ENCODE peak calls at places on chromosomes 7 and 10, in seven cellular contexts. One of them, this sample, is unnamed.

GRCh38 chr10:128095753-128096469 is 30.3 kb downstream of the MKI67 start:
- DNase-seq in left ventricle myocardium inferior: no peak
- DNase-seq in heart right ventricle: no peak
- DNase-seq in GM23338: no peak
- DNase-seq in IMR-90: no peak
- DNase-seq in CD8-positive, alpha-beta T cell: no peak
- DNase-seq in neural progenitor cell: no peak
- DNase-seq in this sample: no peak

GRCh38 chr7:80552304-80552703 is 40.4 kb upstream of the GNAT3 start:
- DNase-seq in IMR-90: peak
- DNase-seq in left ventricle myocardium inferior: no peak
- DNase-seq in GM23338: no peak
- DNase-seq in CD8-positive, alpha-beta T cell: no peak
- DNase-seq in neural progenitor cell: no peak
- DNase-seq in heart right ventricle: no peak
- DNase-seq in this sample: no peak

GRCh38 chr10:30581779-30582380 is 47.7 kb downstream of the LYZL2 start:
- DNase-seq in CD8-positive, alpha-beta T cell: no peak
- DNase-seq in GM23338: peak
- DNase-seq in left ventricle myocardium inferior: no peak
- DNase-seq in neural progenitor cell: peak
- DNase-seq in IMR-90: peak
- DNase-seq in heart right ventricle: no peak
- DNase-seq in this sample: no peak

GRCh38 chr10:95628786-95629185 is 27.7 kb downstream of the ALDH18A1 start:
- DNase-seq in IMR-90: no peak
- DNase-seq in neural progenitor cell: no peak
- DNase-seq in CD8-positive, alpha-beta T cell: no peak
- DNase-seq in GM23338: no peak
- DNase-seq in heart right ventricle: no peak
- DNase-seq in left ventricle myocardium inferior: no peak
- DNase-seq in this sample: no peak

GRCh38 chr7:42854521-42855118 is 57.2 kb downstream of the C7orf25 start:
- DNase-seq in neural progenitor cell: no peak
- DNase-seq in CD8-positive, alpha-beta T cell: no peak
- DNase-seq in heart right ventricle: no peak
- DNase-seq in GM23338: no peak
- DNase-seq in IMR-90: no peak
- DNase-seq in left ventricle myocardium inferior: no peak
- DNase-seq in this sample: no peak

GRCh38 chr10:121195524-121195910 is 344.4 kb downstream of the WDR11 start:
- DNase-seq in left ventricle myocardium inferior: no peak
- DNase-seq in neural progenitor cell: no peak
- DNase-seq in heart right ventricle: no peak
- DNase-seq in IMR-90: no peak
- DNase-seq in CD8-positive, alpha-beta T cell: no peak
- DNase-seq in GM23338: no peak
- DNase-seq in this sample: no peak

GRCh38 chr10:76175533-76176165 is 744.2 kb downstream of the LRMDA start:
- DNase-seq in GM23338: no peak
- DNase-seq in CD8-positive, alpha-beta T cell: no peak
- DNase-seq in IMR-90: no peak
- DNase-seq in neural progenitor cell: no peak
- DNase-seq in left ventricle myocardium inferior: no peak
- DNase-seq in heart right ventricle: no peak
- DNase-seq in this sample: no peak

GRCh38 chr7:129266181-129266580 is 41.4 kb downstream of the AHCYL2 start:
- DNase-seq in left ventricle myocardium inferior: no peak
- DNase-seq in GM23338: no peak
- DNase-seq in heart right ventricle: no peak
- DNase-seq in CD8-positive, alpha-beta T cell: no peak
- DNase-seq in neural progenitor cell: no peak
- DNase-seq in IMR-90: no peak
- DNase-seq in this sample: no peak

GRCh38 chr7:105205592-105206211 is 183.0 kb downstream of the SRPK2 start:
- DNase-seq in neural progenitor cell: no peak
- DNase-seq in left ventricle myocardium inferior: no peak
- DNase-seq in CD8-positive, alpha-beta T cell: no peak
- DNase-seq in heart right ventricle: no peak
- DNase-seq in GM23338: no peak
- DNase-seq in IMR-90: no peak
- DNase-seq in this sample: no peak

DNA sequence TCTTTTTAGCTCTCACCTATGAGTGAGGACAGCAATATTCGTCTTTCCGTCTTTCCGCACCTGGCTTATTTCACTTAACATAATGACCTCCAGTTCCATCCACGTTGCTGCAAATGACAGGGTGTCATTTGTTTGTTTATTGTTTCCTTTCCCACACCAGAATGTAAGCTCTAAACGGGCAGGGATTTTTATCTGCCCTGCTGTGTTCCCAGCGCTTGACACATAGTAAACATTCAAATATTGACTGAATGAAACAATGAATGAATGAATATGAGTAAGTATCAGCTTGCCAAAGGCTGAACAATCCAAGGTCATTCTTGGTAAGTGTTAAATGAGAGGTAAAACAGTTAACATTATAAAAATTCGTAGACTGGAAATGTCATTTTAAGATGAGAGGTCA is 12.8 kb downstream of the SH3PXD2A start:
- DNase-seq in neural progenitor cell: no peak
- DNase-seq in left ventricle myocardium inferior: no peak
- DNase-seq in CD8-positive, alpha-beta T cell: no peak
- DNase-seq in GM23338: no peak
- DNase-seq in heart right ventricle: no peak
- DNase-seq in IMR-90: no peak
- DNase-seq in this sample: no peak
- H3K27ac ChIP-seq in neural progenitor cell: no peak
- H3K27ac ChIP-seq in left ventricle myocardium inferior: peak
- H3K27ac ChIP-seq in CD8-positive, alpha-beta T cell: no peak
- H3K27ac ChIP-seq in GM23338: no peak
- H3K27ac ChIP-seq in heart right ventricle: peak
- H3K27ac ChIP-seq in IMR-90: no peak
- H3K27ac ChIP-seq in this sample: no peak

GRCh38 chr10:17425584-17426262 is 28.7 kb downstream of the ST8SIA6 start:
- DNase-seq in neural progenitor cell: no peak
- DNase-seq in CD8-positive, alpha-beta T cell: peak
- DNase-seq in GM23338: no peak
- DNase-seq in IMR-90: no peak
- DNase-seq in heart right ventricle: no peak
- DNase-seq in left ventricle myocardium inferior: no peak
- DNase-seq in this sample: no peak
- H3K27ac ChIP-seq in neural progenitor cell: no peak
- H3K27ac ChIP-seq in CD8-positive, alpha-beta T cell: peak
- H3K27ac ChIP-seq in GM23338: no peak
- H3K27ac ChIP-seq in IMR-90: no peak
- H3K27ac ChIP-seq in heart right ventricle: no peak
- H3K27ac ChIP-seq in left ventricle myocardium inferior: peak
- H3K27ac ChIP-seq in this sample: no peak

GRCh38 chr7:92802398-92802797 is 34.0 kb downstream of the CDK6 start:
- DNase-seq in IMR-90: no peak
- DNase-seq in neural progenitor cell: no peak
- DNase-seq in left ventricle myocardium inferior: no peak
- DNase-seq in heart right ventricle: no peak
- DNase-seq in CD8-positive, alpha-beta T cell: no peak
- DNase-seq in GM23338: no peak
- DNase-seq in this sample: no peak
- H3K27ac ChIP-seq in IMR-90: no peak
- H3K27ac ChIP-seq in neural progenitor cell: no peak
- H3K27ac ChIP-seq in left ventricle myocardium inferior: no peak
- H3K27ac ChIP-seq in heart right ventricle: no peak
- H3K27ac ChIP-seq in CD8-positive, alpha-beta T cell: no peak
- H3K27ac ChIP-seq in GM23338: no peak
- H3K27ac ChIP-seq in this sample: no peak

GRCh38 chr10:48331436-48331835 is 25.0 kb downstream of the MAPK8 start:
- DNase-seq in left ventricle myocardium inferior: no peak
- DNase-seq in CD8-positive, alpha-beta T cell: no peak
- DNase-seq in neural progenitor cell: no peak
- DNase-seq in GM23338: no peak
- DNase-seq in IMR-90: no peak
- DNase-seq in heart right ventricle: no peak
- DNase-seq in this sample: no peak
- H3K27ac ChIP-seq in left ventricle myocardium inferior: no peak
- H3K27ac ChIP-seq in CD8-positive, alpha-beta T cell: no peak
- H3K27ac ChIP-seq in neural progenitor cell: no peak
- H3K27ac ChIP-seq in GM23338: no peak
- H3K27ac ChIP-seq in IMR-90: no peak
- H3K27ac ChIP-seq in heart right ventricle: no peak
- H3K27ac ChIP-seq in this sample: no peak

DNA sequence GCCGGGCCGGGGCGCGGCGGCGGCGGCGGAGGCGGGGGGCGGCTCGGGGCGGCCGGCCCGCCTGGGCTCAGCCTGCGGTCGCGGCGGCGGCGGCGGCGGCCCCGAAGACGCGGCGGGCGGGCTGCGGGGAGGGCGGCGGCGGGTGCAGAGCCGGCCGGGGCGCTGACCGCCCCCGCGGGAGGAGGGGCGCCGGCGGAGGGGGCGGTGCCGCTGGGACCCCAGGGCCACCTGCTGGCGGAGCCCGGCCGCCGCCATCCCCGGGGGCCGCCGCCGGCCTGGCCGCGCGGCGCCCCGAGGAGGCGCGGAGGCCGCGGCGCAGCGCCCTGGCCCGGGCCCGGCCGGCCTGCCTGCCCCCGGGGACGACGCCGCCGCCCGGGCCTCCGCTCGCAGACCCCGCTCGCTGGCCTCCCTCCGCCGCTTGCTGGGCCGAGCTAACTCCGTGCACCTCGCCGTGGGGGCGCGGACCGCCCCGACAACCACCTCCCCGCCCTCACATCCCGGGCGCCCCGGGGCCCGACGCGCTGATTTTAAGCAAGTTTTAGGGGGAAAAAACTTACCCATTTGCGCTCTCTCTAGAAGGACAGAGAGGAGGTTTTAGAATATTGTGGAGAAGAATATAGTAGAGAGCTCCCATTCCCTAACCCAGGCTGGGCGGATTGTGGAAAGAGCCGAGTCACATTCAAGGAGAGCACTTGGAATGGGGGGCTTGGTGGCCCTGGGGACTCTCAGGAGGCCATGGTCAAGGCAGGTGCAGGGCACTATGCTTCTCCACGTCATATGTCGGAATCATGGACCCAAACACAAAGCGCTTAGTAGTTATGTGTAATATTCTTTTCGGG is at the start of gene BEND7:
- DNase-seq in neural progenitor cell: peak
- DNase-seq in heart right ventricle: peak
- DNase-seq in GM23338: peak
- DNase-seq in IMR-90: peak
- DNase-seq in left ventricle myocardium inferior: peak
- DNase-seq in CD8-positive, alpha-beta T cell: no peak
- DNase-seq in this sample: no peak
- H3K27ac ChIP-seq in neural progenitor cell: no peak
- H3K27ac ChIP-seq in heart right ventricle: peak
- H3K27ac ChIP-seq in GM23338: no peak
- H3K27ac ChIP-seq in IMR-90: no peak
- H3K27ac ChIP-seq in left ventricle myocardium inferior: peak
- H3K27ac ChIP-seq in CD8-positive, alpha-beta T cell: no peak
- H3K27ac ChIP-seq in this sample: no peak

GRCh38 chr10:97707134-97707861 is 6.2 kb upstream of the MARVELD1 start:
- DNase-seq in CD8-positive, alpha-beta T cell: no peak
- DNase-seq in IMR-90: no peak
- DNase-seq in neural progenitor cell: no peak
- DNase-seq in left ventricle myocardium inferior: no peak
- DNase-seq in heart right ventricle: no peak
- DNase-seq in GM23338: no peak
- DNase-seq in this sample: no peak
- H3K27ac ChIP-seq in CD8-positive, alpha-beta T cell: no peak
- H3K27ac ChIP-seq in IMR-90: no peak
- H3K27ac ChIP-seq in neural progenitor cell: no peak
- H3K27ac ChIP-seq in left ventricle myocardium inferior: no peak
- H3K27ac ChIP-seq in heart right ventricle: no peak
- H3K27ac ChIP-seq in GM23338: no peak
- H3K27ac ChIP-seq in this sample: no peak

GRCh38 chr7:66352071-66352470 is 146.9 kb downstream of the TPST1 start:
- DNase-seq in CD8-positive, alpha-beta T cell: no peak
- DNase-seq in left ventricle myocardium inferior: no peak
- DNase-seq in IMR-90: no peak
- DNase-seq in neural progenitor cell: peak
- DNase-seq in GM23338: peak
- DNase-seq in heart right ventricle: no peak
- DNase-seq in this sample: no peak

GRCh38 chr7:66353547-66353946 is 148.4 kb downstream of the TPST1 start:
- DNase-seq in GM23338: no peak
- DNase-seq in neural progenitor cell: no peak
- DNase-seq in left ventricle myocardium inferior: no peak
- DNase-seq in CD8-positive, alpha-beta T cell: no peak
- DNase-seq in IMR-90: peak
- DNase-seq in heart right ventricle: no peak
- DNase-seq in this sample: no peak

GRCh38 chr7:66344166-66344565 is 139.0 kb downstream of the TPST1 start:
- DNase-seq in GM23338: no peak
- DNase-seq in neural progenitor cell: no peak
- DNase-seq in left ventricle myocardium inferior: no peak
- DNase-seq in CD8-positive, alpha-beta T cell: no peak
- DNase-seq in heart right ventricle: no peak
- DNase-seq in IMR-90: peak
- DNase-seq in this sample: no peak

GRCh38 chr7:66348959-66349358 is 143.8 kb downstream of the TPST1 start:
- DNase-seq in CD8-positive, alpha-beta T cell: no peak
- DNase-seq in IMR-90: no peak
- DNase-seq in left ventricle myocardium inferior: no peak
- DNase-seq in neural progenitor cell: no peak
- DNase-seq in heart right ventricle: no peak
- DNase-seq in GM23338: no peak
- DNase-seq in this sample: no peak

DNA sequence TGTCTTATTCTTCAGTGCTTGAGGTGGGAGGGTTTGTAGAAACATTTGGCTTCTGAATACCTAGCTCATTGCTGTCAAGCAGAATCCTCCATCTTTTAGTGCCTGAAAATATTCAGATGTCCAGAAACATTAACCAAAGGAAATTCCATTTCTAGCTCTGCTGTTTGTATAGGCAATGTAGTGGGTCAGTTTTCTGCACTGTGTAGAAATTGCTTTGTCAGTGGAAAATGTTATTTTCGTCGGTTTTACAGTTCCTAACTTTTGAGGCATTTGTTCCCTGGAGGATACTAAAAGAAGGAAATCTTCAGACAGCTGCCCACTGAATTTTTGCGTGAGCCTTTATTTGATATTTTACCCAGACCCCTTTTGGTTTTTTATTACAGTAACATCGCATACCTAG is 143.4 kb downstream of the TPST1 start:
- DNase-seq in neural progenitor cell: no peak
- DNase-seq in GM23338: no peak
- DNase-seq in IMR-90: no peak
- DNase-seq in left ventricle myocardium inferior: no peak
- DNase-seq in heart right ventricle: no peak
- DNase-seq in CD8-positive, alpha-beta T cell: no peak
- DNase-seq in this sample: no peak
- H3K27ac ChIP-seq in neural progenitor cell: no peak
- H3K27ac ChIP-seq in GM23338: no peak
- H3K27ac ChIP-seq in IMR-90: no peak
- H3K27ac ChIP-seq in left ventricle myocardium inferior: no peak
- H3K27ac ChIP-seq in heart right ventricle: no peak
- H3K27ac ChIP-seq in CD8-positive, alpha-beta T cell: no peak
- H3K27ac ChIP-seq in this sample: no peak

This sample was measured in caudate nucleus.